ENCODE peak calls at places on chromosome 1, in five cellular contexts. O is right lobe of liver, K is fibroblast of pulmonary artery, F is neural crest cell, D is type B pancreatic cell. G is an unnamed sample.

GRCh38 chr1:116982319-116983004 is 19.1 kb upstream of the CD101 start:
- DNase-seq in K (no peak), O (peak; percentile 66), D (no peak), F (no peak), G (no peak)

GRCh38 chr1:16226495-16227179 is 10.3 kb downstream of the CPLANE2 start:
- DNase-seq in O (peak; percentile 90), K (peak; percentile 19), D (no peak), F (peak; percentile 74), G (no peak)

GRCh38 chr1:162661336-162661735 is 29.1 kb downstream of the DDR2 start:
- DNase-seq in D (no peak), K (no peak), F (no peak), O (no peak), G (no peak)

GRCh38 chr1:110875216-110875731 is 2.3 kb downstream of the CD53 start:
- DNase-seq in O (no peak), K (no peak), D (no peak), F (no peak), G (peak; percentile 42)

GRCh38 chr1:193434319-193434718 is 247.9 kb upstream of the B3GALT2 start:
- DNase-seq in F (no peak), O (no peak), D (no peak), K (peak; percentile 80), G (no peak)

GRCh38 chr1:91707114-91707889 is 178.6 kb downstream of the TGFBR3 start:
- DNase-seq in O (no peak), D (no peak), K (no peak), F (no peak), G (no peak)

GRCh38 chr1:145918992-145919939 is 749 bp upstream of the PEX11B start:
- DNase-seq in K (peak; percentile 48), O (peak; percentile 89), F (no peak), D (no peak), G (peak; percentile 24)

GRCh38 chr1:25689686-25690381 is 73.2 kb downstream of the MAN1C1 start:
- DNase-seq in F (no peak), O (no peak), D (no peak), K (no peak), G (no peak)

GRCh38 chr1:241045659-241046058 is 311.3 kb downstream of the RGS7 start:
- DNase-seq in D (no peak), O (no peak), K (no peak), F (no peak), G (no peak)

GRCh38 chr1:30756545-30757195 is 904 bp downstream of the LAPTM5 start:
- DNase-seq in D (no peak), F (no peak), K (peak; percentile 62), O (peak; percentile 66), G (peak; percentile 72)

GRCh38 chr1:44417351-44418021 is 12.4 kb downstream of the RNF220 start:
- DNase-seq in F (peak; percentile 72), D (peak; percentile 71), K (peak; percentile 22), O (peak; percentile 44), G (no peak)

GRCh38 chr1:155472491-155472890 is 90.1 kb downstream of the ASH1L start:
- DNase-seq in F (no peak), D (no peak), K (no peak), O (no peak), G (no peak)

GRCh38 chr1:21520899-21521716 is 11.9 kb downstream of the ALPL start:
- DNase-seq in O (no peak), K (no peak), D (no peak), F (no peak), G (no peak)

GRCh38 chr1:231630558-231631205 is 4.1 kb downstream of the DISC1 start:
- DNase-seq in O (no peak), K (no peak), F (no peak), D (no peak), G (no peak)

GRCh38 chr1:4711191-4711915 is 56.9 kb downstream of the AJAP1 start:
- DNase-seq in D (no peak), F (no peak), O (no peak), K (no peak), G (no peak)

GRCh38 chr1:232622378-232622777 is 7.6 kb downstream of the SIPA1L2 start:
- DNase-seq in F (no peak), O (no peak), D (no peak), K (no peak), G (no peak)

GRCh38 chr1:235873571-235873970 is 6.9 kb upstream of the LYST start:
- DNase-seq in K (no peak), D (no peak), F (no peak), O (no peak), G (no peak)

DNA sequence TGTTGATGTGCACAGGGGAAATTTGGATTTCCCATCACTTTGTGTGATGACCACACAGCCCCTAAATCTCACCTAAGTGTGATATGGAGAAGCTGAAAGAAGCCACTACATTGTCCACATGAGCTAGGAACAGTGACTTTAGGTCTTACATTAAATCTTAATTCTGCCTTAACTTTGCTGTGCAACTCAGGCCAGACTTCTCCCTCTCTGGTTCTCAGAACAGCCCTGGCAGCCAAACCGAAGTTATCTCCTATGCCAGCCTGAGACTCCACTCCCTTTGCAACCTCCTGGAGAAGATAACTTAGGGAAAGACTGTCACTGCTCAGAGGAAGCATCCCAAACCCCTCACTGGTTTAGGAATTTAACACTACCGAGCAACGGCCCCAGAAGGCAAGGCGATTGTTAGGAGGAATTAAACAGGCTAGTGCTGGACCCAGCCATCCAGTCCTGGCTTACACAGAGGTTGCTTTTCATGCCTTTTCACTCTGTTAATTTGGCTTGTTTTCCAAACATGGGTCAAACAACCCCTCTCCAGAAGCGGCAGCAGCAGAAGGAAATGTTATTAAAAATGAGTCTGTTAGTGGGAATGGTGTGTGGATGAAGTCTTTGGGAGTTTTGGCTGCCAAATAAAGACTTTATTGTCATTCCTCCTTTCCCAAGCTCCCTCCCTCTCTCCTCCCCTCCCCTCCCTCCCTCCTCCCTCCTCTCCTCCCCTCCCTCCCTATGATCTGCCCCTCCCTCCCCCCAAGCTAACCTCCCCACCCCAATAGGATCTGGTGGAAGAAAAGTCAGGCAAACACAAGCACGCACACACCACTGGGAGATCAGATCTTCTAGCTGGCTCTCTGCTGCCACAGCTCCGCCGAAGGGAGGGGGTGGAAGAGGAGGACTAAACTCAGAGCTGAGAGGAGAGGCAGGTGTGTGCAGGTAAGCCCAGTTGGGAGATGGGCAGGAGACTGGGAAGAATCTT is at the start of gene PRELP:
- DNase-seq in O (no peak), K (no peak), F (no peak), D (no peak), G (no peak)
- TF ChIP-seq CTCF in O (no peak), K (no peak), F (no peak), D (no peak), G (no peak)

GRCh38 chr1:208204779-208205178 is 39.4 kb downstream of the PLXNA2 start:
- DNase-seq in O (no peak), D (no peak), K (no peak), F (no peak), G (no peak)

GRCh38 chr1:208201241-208201640 is 42.9 kb downstream of the PLXNA2 start:
- DNase-seq in K (peak; percentile 94), D (no peak), O (no peak), F (no peak), G (no peak)

GRCh38 chr1:208203848-208204609 is 40.2 kb downstream of the PLXNA2 start:
- DNase-seq in O (no peak), F (no peak), D (no peak), K (peak; percentile 92), G (no peak)

GRCh38 chr1:208203127-208203847 is 40.9 kb downstream of the PLXNA2 start:
- DNase-seq in O (peak; percentile 61), D (no peak), F (no peak), K (peak; percentile 89), G (no peak)

GRCh38 chr1:208202333-208202987 is 41.7 kb downstream of the PLXNA2 start:
- DNase-seq in K (no peak), O (no peak), D (no peak), F (no peak), G (no peak)
- TF ChIP-seq CTCF in K (no peak), O (no peak), D (no peak), F (no peak), G (no peak)

DNA sequence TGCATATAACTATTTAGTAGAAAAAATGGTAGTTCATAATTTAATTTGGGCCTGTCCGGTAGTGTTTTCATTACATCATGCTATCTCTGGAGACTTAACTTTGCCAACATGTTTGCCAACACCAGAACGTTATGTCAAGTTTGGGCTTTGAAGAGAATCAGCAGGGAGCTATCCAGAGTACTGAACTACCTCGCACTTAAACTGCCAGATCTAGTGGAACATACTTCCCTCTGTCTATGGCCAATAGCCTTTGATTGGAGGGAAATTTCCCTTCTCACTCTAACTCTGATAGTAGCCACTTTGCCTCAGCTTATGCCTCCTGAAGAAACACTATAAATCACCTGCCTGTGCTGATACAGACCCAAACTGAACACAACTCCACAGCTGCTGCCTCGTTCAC is 10.0 kb downstream of the LRRC53 start:
- DNase-seq in D (no peak), K (peak; percentile 58), O (no peak), F (peak; percentile 23), G (no peak)
- TF ChIP-seq CTCF in D (no peak), K (no peak), O (no peak), F (no peak), G (no peak)

GRCh38 chr1:237795558-237795957 is 95.2 kb downstream of the ZP4 start:
- DNase-seq in K (no peak), F (no peak), D (no peak), O (no peak), G (no peak)
- TF ChIP-seq CTCF in K (no peak), F (no peak), D (no peak), O (no peak), G (no peak)

GRCh38 chr1:65719391-65719790 is 73.3 kb upstream of the PDE4B start:
- DNase-seq in K (no peak), F (no peak), O (no peak), D (no peak), G (no peak)

GRCh38 chr1:65722461-65722860 is 70.2 kb upstream of the PDE4B start:
- DNase-seq in O (no peak), D (no peak), K (no peak), F (no peak), G (no peak)

GRCh38 chr1:65717815-65718454 is 74.8 kb upstream of the PDE4B start:
- DNase-seq in F (no peak), D (no peak), K (peak; percentile 44), O (no peak), G (no peak)
- TF ChIP-seq CTCF in F (no peak), D (no peak), K (peak; percentile 20), O (no peak), G (no peak)

DNA sequence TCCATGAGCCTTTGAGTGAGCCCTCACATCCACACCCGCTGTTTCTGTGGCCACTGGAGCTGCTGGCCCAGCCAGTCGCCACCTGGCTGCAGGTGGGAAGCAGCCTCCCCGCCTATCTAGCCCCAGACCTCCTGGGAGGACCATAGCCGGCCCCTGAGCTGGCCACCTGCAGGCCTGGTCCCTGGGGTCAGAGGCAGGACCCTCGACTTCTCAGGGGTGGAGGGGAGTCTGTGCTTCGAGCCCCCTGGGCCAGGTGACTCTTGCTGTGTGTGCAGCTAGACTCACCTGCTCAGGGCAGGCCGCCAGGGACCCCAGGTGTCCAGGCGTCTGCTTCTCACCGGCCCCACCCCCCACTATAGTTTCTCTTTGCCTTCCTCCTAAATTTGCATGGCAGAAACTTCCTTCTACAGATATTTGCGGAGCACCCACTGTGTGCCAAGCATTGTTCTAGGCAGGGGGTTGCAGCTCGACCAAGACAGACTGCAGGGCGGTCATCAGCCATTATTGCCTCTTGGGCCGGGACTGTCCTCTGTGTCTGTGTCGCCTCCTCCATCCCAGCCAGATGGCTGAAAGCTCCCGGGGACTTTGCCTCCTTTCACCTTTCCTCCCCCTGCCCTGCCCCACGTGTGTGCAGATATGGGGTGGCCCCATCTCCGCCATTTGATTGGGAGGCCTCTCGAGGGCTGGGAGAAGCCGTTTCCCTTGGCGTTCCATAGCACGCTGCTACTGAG is 27.3 kb downstream of the SPSB1 start:
- DNase-seq in O (no peak), D (no peak), F (no peak), K (no peak), G (no peak)
- TF ChIP-seq CTCF in O (no peak), D (no peak), F (no peak), K (no peak), G (no peak)